ENCODE peak calls at places on chromosome 20, in eight cellular contexts. One of them, this sample, is unnamed.

GRCh38 chr20:63457737-63458136 is 14.7 kb downstream of the KCNQ2 start:
- DNase-seq in HepG2: no peak
- DNase-seq in AG04450: no peak
- DNase-seq in adrenal gland: no peak
- DNase-seq in tibial artery: no peak
- DNase-seq in fibroblast of pulmonary artery: no peak
- DNase-seq in mucosa of descending colon: peak; percentile 12
- DNase-seq in tibial nerve: peak; percentile 7
- DNase-seq in this sample: no peak

GRCh38 chr20:61312909-61313308 is 60.8 kb downstream of the CDH4 start:
- DNase-seq in mucosa of descending colon: no peak
- DNase-seq in tibial nerve: no peak
- DNase-seq in AG04450: no peak
- DNase-seq in adrenal gland: no peak
- DNase-seq in fibroblast of pulmonary artery: no peak
- DNase-seq in HepG2: no peak
- DNase-seq in tibial artery: no peak
- DNase-seq in this sample: no peak

GRCh38 chr20:41738584-41739193 is 120.5 kb upstream of the CHD6 start:
- DNase-seq in HepG2: peak; percentile 49
- DNase-seq in adrenal gland: peak; percentile 43
- DNase-seq in tibial nerve: peak; percentile 38
- DNase-seq in fibroblast of pulmonary artery: peak; percentile 57
- DNase-seq in mucosa of descending colon: peak; percentile 64
- DNase-seq in AG04450: no peak
- DNase-seq in tibial artery: no peak
- DNase-seq in this sample: no peak

GRCh38 chr20:53786445-53787267 is 193.0 kb upstream of the ZNF217 start:
- DNase-seq in tibial artery: no peak
- DNase-seq in HepG2: peak; percentile 56
- DNase-seq in adrenal gland: no peak
- DNase-seq in fibroblast of pulmonary artery: no peak
- DNase-seq in tibial nerve: no peak
- DNase-seq in AG04450: no peak
- DNase-seq in mucosa of descending colon: peak; percentile 47
- DNase-seq in this sample: no peak

GRCh38 chr20:60252866-60253265 is 294.6 kb downstream of the CDH26 start:
- DNase-seq in tibial artery: no peak
- DNase-seq in fibroblast of pulmonary artery: no peak
- DNase-seq in HepG2: no peak
- DNase-seq in adrenal gland: no peak
- DNase-seq in AG04450: no peak
- DNase-seq in mucosa of descending colon: no peak
- DNase-seq in tibial nerve: no peak
- DNase-seq in this sample: no peak

GRCh38 chr20:8790442-8791074 is 278.3 kb upstream of the PLCB4 start:
- DNase-seq in AG04450: peak; percentile 15
- DNase-seq in tibial nerve: peak; percentile 42
- DNase-seq in adrenal gland: no peak
- DNase-seq in fibroblast of pulmonary artery: peak; percentile 74
- DNase-seq in mucosa of descending colon: peak; percentile 50
- DNase-seq in tibial artery: no peak
- DNase-seq in HepG2: peak; percentile 61
- DNase-seq in this sample: no peak

GRCh38 chr20:1330075-1330830 is 1.3 kb upstream of the SDCBP2 start:
- DNase-seq in tibial artery: peak; percentile 78
- DNase-seq in fibroblast of pulmonary artery: peak; percentile 74
- DNase-seq in HepG2: no peak
- DNase-seq in tibial nerve: peak; percentile 22
- DNase-seq in mucosa of descending colon: peak; percentile 88
- DNase-seq in AG04450: no peak
- DNase-seq in adrenal gland: peak; percentile 93
- DNase-seq in this sample: no peak

GRCh38 chr20:37454636-37455035 is 66.4 kb upstream of the NNAT start:
- DNase-seq in fibroblast of pulmonary artery: no peak
- DNase-seq in mucosa of descending colon: no peak
- DNase-seq in tibial nerve: no peak
- DNase-seq in AG04450: no peak
- DNase-seq in adrenal gland: no peak
- DNase-seq in HepG2: no peak
- DNase-seq in tibial artery: no peak
- DNase-seq in this sample: no peak

GRCh38 chr20:9353916-9354276 is 160.5 kb upstream of the LAMP5 start:
- DNase-seq in tibial nerve: no peak
- DNase-seq in AG04450: no peak
- DNase-seq in HepG2: no peak
- DNase-seq in mucosa of descending colon: no peak
- DNase-seq in adrenal gland: no peak
- DNase-seq in tibial artery: no peak
- DNase-seq in fibroblast of pulmonary artery: peak; percentile 72
- DNase-seq in this sample: no peak

GRCh38 chr20:62254021-62254724 is 15.9 kb downstream of the OSBPL2 start:
- DNase-seq in tibial nerve: no peak
- DNase-seq in adrenal gland: no peak
- DNase-seq in tibial artery: no peak
- DNase-seq in HepG2: no peak
- DNase-seq in fibroblast of pulmonary artery: no peak
- DNase-seq in mucosa of descending colon: no peak
- DNase-seq in AG04450: no peak
- DNase-seq in this sample: no peak

GRCh38 chr20:10669843-10670446 is 3.9 kb downstream of the JAG1 start:
- DNase-seq in mucosa of descending colon: no peak
- DNase-seq in HepG2: no peak
- DNase-seq in tibial artery: no peak
- DNase-seq in fibroblast of pulmonary artery: no peak
- DNase-seq in AG04450: no peak
- DNase-seq in adrenal gland: no peak
- DNase-seq in tibial nerve: no peak
- DNase-seq in this sample: no peak

GRCh38 chr20:53162251-53162835 is 190.2 kb downstream of the TSHZ2 start:
- DNase-seq in mucosa of descending colon: peak; percentile 13
- DNase-seq in fibroblast of pulmonary artery: peak; percentile 48
- DNase-seq in tibial nerve: peak; percentile 61
- DNase-seq in AG04450: no peak
- DNase-seq in adrenal gland: peak; percentile 62
- DNase-seq in tibial artery: no peak
- DNase-seq in HepG2: no peak
- DNase-seq in this sample: peak; percentile 79

GRCh38 chr20:2890743-2891142 is 17.5 kb downstream of the PTPRA start:
- DNase-seq in AG04450: no peak
- DNase-seq in tibial nerve: no peak
- DNase-seq in HepG2: no peak
- DNase-seq in tibial artery: no peak
- DNase-seq in mucosa of descending colon: no peak
- DNase-seq in adrenal gland: no peak
- DNase-seq in fibroblast of pulmonary artery: no peak
- DNase-seq in this sample: no peak

GRCh38 chr20:49831770-49832631 is 19.4 kb downstream of the SLC9A8 start:
- DNase-seq in AG04450: no peak
- DNase-seq in tibial nerve: no peak
- DNase-seq in tibial artery: no peak
- DNase-seq in fibroblast of pulmonary artery: no peak
- DNase-seq in HepG2: no peak
- DNase-seq in mucosa of descending colon: no peak
- DNase-seq in adrenal gland: no peak
- DNase-seq in this sample: no peak
- H3K4me3 ChIP-seq in AG04450: no peak overlapping the region
- H3K4me3 ChIP-seq in tibial nerve: no peak overlapping the region
- H3K4me3 ChIP-seq in tibial artery: no peak overlapping the region
- H3K4me3 ChIP-seq in fibroblast of pulmonary artery: no peak overlapping the region
- H3K4me3 ChIP-seq in HepG2: no peak overlapping the region
- H3K4me3 ChIP-seq in mucosa of descending colon: no peak overlapping the region
- H3K4me3 ChIP-seq in adrenal gland: no peak overlapping the region
- H3K4me3 ChIP-seq in this sample: no peak overlapping the region

DNA sequence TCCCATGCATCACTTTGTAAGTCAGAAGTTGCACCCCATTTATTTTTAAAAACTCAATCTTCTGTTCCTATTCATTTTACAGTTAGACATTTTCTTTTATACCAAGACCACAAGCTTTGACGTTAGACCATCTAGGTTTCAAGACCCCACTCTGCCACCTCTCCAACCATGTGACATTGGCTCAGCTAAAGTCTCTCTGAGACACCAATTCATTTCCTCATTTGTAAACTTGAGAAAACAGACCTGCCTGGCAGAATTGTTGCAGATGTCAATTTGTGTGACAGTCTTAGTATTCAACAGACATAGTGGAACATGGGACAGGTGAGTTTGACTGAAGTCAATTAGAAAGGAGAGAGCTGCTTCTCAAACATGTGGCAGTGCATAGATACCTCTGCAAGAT is 55.6 kb upstream of the CSE1L start:
- DNase-seq in mucosa of descending colon: no peak
- DNase-seq in fibroblast of pulmonary artery: no peak
- DNase-seq in HepG2: no peak
- DNase-seq in adrenal gland: no peak
- DNase-seq in AG04450: no peak
- DNase-seq in tibial nerve: no peak
- DNase-seq in tibial artery: no peak
- DNase-seq in this sample: no peak
- H3K4me3 ChIP-seq in mucosa of descending colon: no peak overlapping the region
- H3K4me3 ChIP-seq in fibroblast of pulmonary artery: no peak overlapping the region
- H3K4me3 ChIP-seq in HepG2: no peak overlapping the region
- H3K4me3 ChIP-seq in adrenal gland: no peak overlapping the region
- H3K4me3 ChIP-seq in AG04450: no peak overlapping the region
- H3K4me3 ChIP-seq in tibial nerve: no peak overlapping the region
- H3K4me3 ChIP-seq in tibial artery: no peak overlapping the region
- H3K4me3 ChIP-seq in this sample: no peak overlapping the region

GRCh38 chr20:17453592-17453991 is 77.6 kb downstream of the BFSP1 start:
- DNase-seq in mucosa of descending colon: no peak
- DNase-seq in fibroblast of pulmonary artery: no peak
- DNase-seq in tibial nerve: no peak
- DNase-seq in AG04450: no peak
- DNase-seq in adrenal gland: no peak
- DNase-seq in HepG2: no peak
- DNase-seq in tibial artery: no peak
- DNase-seq in this sample: no peak

GRCh38 chr20:17457064-17457463 is 74.1 kb downstream of the BFSP1 start:
- DNase-seq in mucosa of descending colon: no peak
- DNase-seq in adrenal gland: no peak
- DNase-seq in tibial nerve: no peak
- DNase-seq in AG04450: no peak
- DNase-seq in HepG2: no peak
- DNase-seq in fibroblast of pulmonary artery: no peak
- DNase-seq in tibial artery: no peak
- DNase-seq in this sample: no peak

GRCh38 chr20:17460119-17460518 is 71.1 kb downstream of the BFSP1 start:
- DNase-seq in adrenal gland: no peak
- DNase-seq in HepG2: no peak
- DNase-seq in mucosa of descending colon: no peak
- DNase-seq in AG04450: no peak
- DNase-seq in fibroblast of pulmonary artery: no peak
- DNase-seq in tibial nerve: no peak
- DNase-seq in tibial artery: no peak
- DNase-seq in this sample: no peak

GRCh38 chr20:17452441-17452840 is 78.7 kb downstream of the BFSP1 start:
- DNase-seq in HepG2: no peak
- DNase-seq in AG04450: no peak
- DNase-seq in tibial nerve: no peak
- DNase-seq in tibial artery: no peak
- DNase-seq in adrenal gland: no peak
- DNase-seq in mucosa of descending colon: no peak
- DNase-seq in fibroblast of pulmonary artery: no peak
- DNase-seq in this sample: no peak

GRCh38 chr20:17456226-17456625 is 75.0 kb downstream of the BFSP1 start:
- DNase-seq in tibial artery: no peak
- DNase-seq in HepG2: no peak
- DNase-seq in fibroblast of pulmonary artery: no peak
- DNase-seq in tibial nerve: no peak
- DNase-seq in adrenal gland: no peak
- DNase-seq in AG04450: no peak
- DNase-seq in mucosa of descending colon: no peak
- DNase-seq in this sample: peak; percentile 2
- H3K4me3 ChIP-seq in tibial artery: no peak overlapping the region
- H3K4me3 ChIP-seq in HepG2: no peak overlapping the region
- H3K4me3 ChIP-seq in fibroblast of pulmonary artery: no peak overlapping the region
- H3K4me3 ChIP-seq in tibial nerve: no peak overlapping the region
- H3K4me3 ChIP-seq in adrenal gland: no peak overlapping the region
- H3K4me3 ChIP-seq in AG04450: no peak overlapping the region
- H3K4me3 ChIP-seq in mucosa of descending colon: no peak overlapping the region
- H3K4me3 ChIP-seq in this sample: no peak overlapping the region

GRCh38 chr20:38926142-38926933 is at the start of gene FAM83D:
- DNase-seq in mucosa of descending colon: peak; percentile 98
- DNase-seq in fibroblast of pulmonary artery: peak; percentile 98
- DNase-seq in AG04450: peak; percentile 95
- DNase-seq in tibial nerve: peak; percentile 71
- DNase-seq in adrenal gland: peak; percentile 97
- DNase-seq in HepG2: peak; percentile 99
- DNase-seq in tibial artery: peak; percentile 95
- DNase-seq in this sample: peak; percentile 93

GRCh38 chr20:38930242-38930569 is 4.0 kb downstream of the FAM83D start:
- DNase-seq in HepG2: no peak
- DNase-seq in tibial artery: no peak
- DNase-seq in fibroblast of pulmonary artery: no peak
- DNase-seq in AG04450: no peak
- DNase-seq in mucosa of descending colon: no peak
- DNase-seq in tibial nerve: no peak
- DNase-seq in adrenal gland: no peak
- DNase-seq in this sample: no peak

GRCh38 chr20:38926934-38927616 is 858 bp downstream of the FAM83D start:
- DNase-seq in tibial nerve: no peak
- DNase-seq in AG04450: no peak
- DNase-seq in tibial artery: no peak
- DNase-seq in adrenal gland: no peak
- DNase-seq in mucosa of descending colon: no peak
- DNase-seq in HepG2: no peak
- DNase-seq in fibroblast of pulmonary artery: peak; percentile 36
- DNase-seq in this sample: no peak

GRCh38 chr20:38924718-38925117 is 1.5 kb upstream of the FAM83D start:
- DNase-seq in tibial artery: no peak
- DNase-seq in adrenal gland: no peak
- DNase-seq in HepG2: no peak
- DNase-seq in AG04450: no peak
- DNase-seq in mucosa of descending colon: no peak
- DNase-seq in tibial nerve: no peak
- DNase-seq in fibroblast of pulmonary artery: no peak
- DNase-seq in this sample: no peak

DNA sequence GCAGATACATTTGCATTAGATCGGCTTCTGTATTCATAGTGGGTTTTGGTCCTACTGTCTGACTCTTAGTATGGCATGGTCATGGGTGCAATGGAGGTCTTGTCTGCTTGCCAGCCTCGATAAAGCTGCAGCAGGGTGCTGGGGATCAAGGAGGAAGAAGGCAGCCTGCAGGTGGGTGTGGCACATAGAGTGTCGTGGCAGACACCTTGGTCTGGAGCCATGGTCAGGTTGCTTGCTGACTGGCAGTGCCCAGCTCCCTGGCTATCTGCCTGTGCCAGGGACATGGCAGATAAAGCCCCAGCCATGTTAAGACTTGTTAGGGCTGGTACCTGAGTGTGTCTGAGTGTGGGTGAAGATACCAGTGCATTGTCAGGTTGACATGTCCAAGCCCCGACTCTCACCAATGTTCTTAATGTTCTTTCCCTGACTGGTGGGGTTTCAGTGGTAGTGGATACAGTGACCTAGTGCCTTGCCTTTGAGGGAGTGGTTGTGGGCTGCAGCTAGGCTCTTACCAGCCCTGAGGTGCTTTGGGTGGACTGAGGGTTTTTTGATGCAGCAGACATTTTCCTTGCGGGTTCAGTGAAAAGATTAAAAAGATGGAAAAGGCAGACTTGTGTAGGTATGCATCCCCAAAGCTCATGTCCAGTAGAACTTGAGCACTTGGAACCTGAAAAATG is 1.8 kb downstream of the FAM83D start:
- DNase-seq in HepG2: no peak
- DNase-seq in AG04450: no peak
- DNase-seq in tibial artery: no peak
- DNase-seq in mucosa of descending colon: peak; percentile 63
- DNase-seq in adrenal gland: no peak
- DNase-seq in fibroblast of pulmonary artery: no peak
- DNase-seq in tibial nerve: no peak
- DNase-seq in this sample: no peak
- H3K4me3 ChIP-seq in HepG2: peak overlapping the region; percentile 85
- H3K4me3 ChIP-seq in AG04450: peak overlapping the region; percentile 45
- H3K4me3 ChIP-seq in tibial artery: peak overlapping the region; percentile 58
- H3K4me3 ChIP-seq in mucosa of descending colon: no peak overlapping the region
- H3K4me3 ChIP-seq in adrenal gland: no peak overlapping the region
- H3K4me3 ChIP-seq in fibroblast of pulmonary artery: peak overlapping the region; percentile 77
- H3K4me3 ChIP-seq in tibial nerve: no peak overlapping the region
- H3K4me3 ChIP-seq in this sample: peak overlapping the region; percentile 93